ENCODE peak calls at places on chromosomes 4 and X, in nine cellular contexts. One of them, this sample, is unnamed.

GRCh38 chr4:157521916-157522315 is 301.4 kb downstream of the GRIA2 start:
- DNase-seq in B cell: no peak
- DNase-seq in ascending aorta: no peak
- DNase-seq in fibroblast of lung: no peak
- DNase-seq in CD8-positive, alpha-beta T cell: no peak
- DNase-seq in mammary epithelial cell: peak; percentile 1
- DNase-seq in mucosa of descending colon: no peak
- DNase-seq in transverse colon: no peak
- DNase-seq in AG04449: no peak
- DNase-seq in this sample: no peak

GRCh38 chrX:16144420-16144819 is 21.1 kb downstream of the GRPR start:
- DNase-seq in transverse colon: no peak
- DNase-seq in ascending aorta: no peak
- DNase-seq in mucosa of descending colon: no peak
- DNase-seq in AG04449: no peak
- DNase-seq in CD8-positive, alpha-beta T cell: no peak
- DNase-seq in mammary epithelial cell: no peak
- DNase-seq in fibroblast of lung: no peak
- DNase-seq in B cell: no peak
- DNase-seq in this sample: no peak

GRCh38 chr4:76426272-76426671 is 5.3 kb upstream of the CCDC158 start:
- DNase-seq in mammary epithelial cell: peak; percentile 20
- DNase-seq in AG04449: no peak
- DNase-seq in fibroblast of lung: no peak
- DNase-seq in transverse colon: no peak
- DNase-seq in mucosa of descending colon: no peak
- DNase-seq in B cell: no peak
- DNase-seq in ascending aorta: no peak
- DNase-seq in CD8-positive, alpha-beta T cell: no peak
- DNase-seq in this sample: no peak

GRCh38 chr4:182683666-182684065 is 233.5 kb downstream of the DCTD start:
- DNase-seq in fibroblast of lung: no peak
- DNase-seq in mucosa of descending colon: no peak
- DNase-seq in transverse colon: no peak
- DNase-seq in CD8-positive, alpha-beta T cell: no peak
- DNase-seq in AG04449: no peak
- DNase-seq in ascending aorta: no peak
- DNase-seq in B cell: no peak
- DNase-seq in mammary epithelial cell: no peak
- DNase-seq in this sample: no peak

GRCh38 chr4:79585834-79586233 is 177.8 kb upstream of the GK2 start:
- DNase-seq in AG04449: no peak
- DNase-seq in CD8-positive, alpha-beta T cell: no peak
- DNase-seq in B cell: no peak
- DNase-seq in mammary epithelial cell: no peak
- DNase-seq in ascending aorta: no peak
- DNase-seq in mucosa of descending colon: no peak
- DNase-seq in transverse colon: no peak
- DNase-seq in fibroblast of lung: no peak
- DNase-seq in this sample: no peak

GRCh38 chrX:69605521-69605920 is 10.4 kb upstream of the EDA start:
- DNase-seq in transverse colon: no peak
- DNase-seq in ascending aorta: no peak
- DNase-seq in mammary epithelial cell: no peak
- DNase-seq in B cell: no peak
- DNase-seq in AG04449: no peak
- DNase-seq in mucosa of descending colon: no peak
- DNase-seq in fibroblast of lung: no peak
- DNase-seq in CD8-positive, alpha-beta T cell: no peak
- DNase-seq in this sample: no peak

GRCh38 chr4:71692198-71692597 is 91.7 kb downstream of the GC start:
- DNase-seq in transverse colon: no peak
- DNase-seq in CD8-positive, alpha-beta T cell: no peak
- DNase-seq in AG04449: no peak
- DNase-seq in fibroblast of lung: no peak
- DNase-seq in mammary epithelial cell: no peak
- DNase-seq in ascending aorta: no peak
- DNase-seq in B cell: no peak
- DNase-seq in mucosa of descending colon: no peak
- DNase-seq in this sample: no peak

GRCh38 chr4:153792007-153792892 is 3.4 kb upstream of the SFRP2 start:
- DNase-seq in mucosa of descending colon: peak; percentile 66
- DNase-seq in fibroblast of lung: peak; percentile 47
- DNase-seq in transverse colon: peak; percentile 49
- DNase-seq in AG04449: no peak
- DNase-seq in mammary epithelial cell: peak; percentile 67
- DNase-seq in ascending aorta: no peak
- DNase-seq in B cell: no peak
- DNase-seq in CD8-positive, alpha-beta T cell: no peak
- DNase-seq in this sample: peak; percentile 62

GRCh38 chrX:41066391-41066790 is 18.9 kb upstream of the USP9X start:
- DNase-seq in mammary epithelial cell: peak; percentile 70
- DNase-seq in fibroblast of lung: no peak
- DNase-seq in CD8-positive, alpha-beta T cell: no peak
- DNase-seq in B cell: no peak
- DNase-seq in transverse colon: no peak
- DNase-seq in AG04449: no peak
- DNase-seq in ascending aorta: no peak
- DNase-seq in mucosa of descending colon: no peak
- DNase-seq in this sample: no peak

GRCh38 chr4:167897116-167897515 is 195.2 kb upstream of the ANXA10 start:
- DNase-seq in transverse colon: no peak
- DNase-seq in CD8-positive, alpha-beta T cell: no peak
- DNase-seq in mammary epithelial cell: peak; percentile 95
- DNase-seq in ascending aorta: no peak
- DNase-seq in mucosa of descending colon: no peak
- DNase-seq in B cell: no peak
- DNase-seq in AG04449: no peak
- DNase-seq in fibroblast of lung: peak; percentile 72
- DNase-seq in this sample: no peak

GRCh38 chr4:100008048-100008447 is 58.0 kb upstream of the H2AZ1 start:
- DNase-seq in CD8-positive, alpha-beta T cell: no peak
- DNase-seq in fibroblast of lung: peak; percentile 15
- DNase-seq in mucosa of descending colon: no peak
- DNase-seq in B cell: no peak
- DNase-seq in AG04449: peak; percentile 62
- DNase-seq in mammary epithelial cell: peak; percentile 56
- DNase-seq in ascending aorta: no peak
- DNase-seq in transverse colon: no peak
- DNase-seq in this sample: no peak

GRCh38 chr4:40990202-40990898 is 224.0 kb downstream of the APBB2 start:
- DNase-seq in mammary epithelial cell: peak; percentile 92
- DNase-seq in CD8-positive, alpha-beta T cell: no peak
- DNase-seq in AG04449: peak; percentile 95
- DNase-seq in mucosa of descending colon: no peak
- DNase-seq in transverse colon: no peak
- DNase-seq in ascending aorta: no peak
- DNase-seq in fibroblast of lung: peak; percentile 97
- DNase-seq in B cell: no peak
- DNase-seq in this sample: no peak

GRCh38 chr4:131367441-131367840 is 1781.7 kb upstream of the PCDH10 start:
- DNase-seq in B cell: no peak
- DNase-seq in mucosa of descending colon: no peak
- DNase-seq in fibroblast of lung: no peak
- DNase-seq in transverse colon: no peak
- DNase-seq in ascending aorta: no peak
- DNase-seq in CD8-positive, alpha-beta T cell: no peak
- DNase-seq in AG04449: no peak
- DNase-seq in mammary epithelial cell: no peak
- DNase-seq in this sample: no peak

GRCh38 chr4:79049840-79050520 is 110.7 kb upstream of the PAQR3 start:
- DNase-seq in transverse colon: peak; percentile 33
- DNase-seq in AG04449: no peak
- DNase-seq in ascending aorta: no peak
- DNase-seq in mammary epithelial cell: no peak
- DNase-seq in fibroblast of lung: no peak
- DNase-seq in CD8-positive, alpha-beta T cell: no peak
- DNase-seq in mucosa of descending colon: peak; percentile 31
- DNase-seq in B cell: no peak
- DNase-seq in this sample: peak; percentile 14

GRCh38 chr4:12924728-12925320 is 559.3 kb downstream of the RAB28 start:
- DNase-seq in fibroblast of lung: no peak
- DNase-seq in ascending aorta: no peak
- DNase-seq in mammary epithelial cell: no peak
- DNase-seq in CD8-positive, alpha-beta T cell: no peak
- DNase-seq in B cell: no peak
- DNase-seq in transverse colon: no peak
- DNase-seq in mucosa of descending colon: no peak
- DNase-seq in AG04449: no peak
- DNase-seq in this sample: no peak

GRCh38 chrX:153245288-153245731 is 66.2 kb downstream of the MAGEA1 start:
- DNase-seq in mammary epithelial cell: no peak
- DNase-seq in fibroblast of lung: peak; percentile 22
- DNase-seq in B cell: no peak
- DNase-seq in transverse colon: no peak
- DNase-seq in CD8-positive, alpha-beta T cell: no peak
- DNase-seq in ascending aorta: no peak
- DNase-seq in AG04449: no peak
- DNase-seq in mucosa of descending colon: no peak
- DNase-seq in this sample: no peak

GRCh38 chr4:13284932-13285331 is 199.2 kb downstream of the RAB28 start:
- DNase-seq in mammary epithelial cell: no peak
- DNase-seq in mucosa of descending colon: no peak
- DNase-seq in CD8-positive, alpha-beta T cell: no peak
- DNase-seq in fibroblast of lung: no peak
- DNase-seq in B cell: no peak
- DNase-seq in ascending aorta: no peak
- DNase-seq in transverse colon: no peak
- DNase-seq in AG04449: no peak
- DNase-seq in this sample: no peak

GRCh38 chr4:56633486-56633885 is 47.6 kb downstream of the HOPX start:
- DNase-seq in transverse colon: no peak
- DNase-seq in fibroblast of lung: no peak
- DNase-seq in ascending aorta: no peak
- DNase-seq in mammary epithelial cell: no peak
- DNase-seq in B cell: no peak
- DNase-seq in AG04449: no peak
- DNase-seq in CD8-positive, alpha-beta T cell: no peak
- DNase-seq in mucosa of descending colon: no peak
- DNase-seq in this sample: no peak

GRCh38 chr4:184383497-184384055 is 90.8 kb downstream of the IRF2 start:
- DNase-seq in transverse colon: peak; percentile 32
- DNase-seq in B cell: no peak
- DNase-seq in mammary epithelial cell: peak; percentile 97
- DNase-seq in ascending aorta: no peak
- DNase-seq in fibroblast of lung: peak; percentile 97
- DNase-seq in AG04449: peak; percentile 92
- DNase-seq in CD8-positive, alpha-beta T cell: no peak
- DNase-seq in mucosa of descending colon: no peak
- DNase-seq in this sample: no peak

GRCh38 chrX:18173494-18174180 is 47.0 kb downstream of the BEND2 start:
- DNase-seq in B cell: no peak
- DNase-seq in ascending aorta: no peak
- DNase-seq in mammary epithelial cell: no peak
- DNase-seq in CD8-positive, alpha-beta T cell: no peak
- DNase-seq in fibroblast of lung: no peak
- DNase-seq in mucosa of descending colon: no peak
- DNase-seq in transverse colon: no peak
- DNase-seq in AG04449: no peak
- DNase-seq in this sample: no peak

GRCh38 chr4:147877308-147877771 is 145.5 kb downstream of the ARHGAP10 start:
- DNase-seq in mammary epithelial cell: no peak
- DNase-seq in transverse colon: no peak
- DNase-seq in CD8-positive, alpha-beta T cell: no peak
- DNase-seq in AG04449: no peak
- DNase-seq in fibroblast of lung: no peak
- DNase-seq in mucosa of descending colon: no peak
- DNase-seq in B cell: no peak
- DNase-seq in ascending aorta: no peak
- DNase-seq in this sample: no peak

GRCh38 chr4:89625599-89626293 is 211.2 kb downstream of the SNCA start:
- DNase-seq in CD8-positive, alpha-beta T cell: no peak
- DNase-seq in mucosa of descending colon: no peak
- DNase-seq in ascending aorta: no peak
- DNase-seq in B cell: no peak
- DNase-seq in AG04449: no peak
- DNase-seq in fibroblast of lung: no peak
- DNase-seq in mammary epithelial cell: no peak
- DNase-seq in transverse colon: no peak
- DNase-seq in this sample: no peak

GRCh38 chr4:1376841-1377605 is 29.2 kb downstream of the NKX1-1 start:
- DNase-seq in ascending aorta: no peak
- DNase-seq in B cell: no peak
- DNase-seq in CD8-positive, alpha-beta T cell: no peak
- DNase-seq in fibroblast of lung: no peak
- DNase-seq in AG04449: no peak
- DNase-seq in mammary epithelial cell: no peak
- DNase-seq in transverse colon: no peak
- DNase-seq in mucosa of descending colon: no peak
- DNase-seq in this sample: no peak
- TF ChIP-seq CTCF in ascending aorta: no peak
- TF ChIP-seq CTCF in B cell: no peak
- TF ChIP-seq CTCF in CD8-positive, alpha-beta T cell: no peak
- TF ChIP-seq CTCF in fibroblast of lung: no peak
- TF ChIP-seq CTCF in AG04449: no peak
- TF ChIP-seq CTCF in mammary epithelial cell: no peak
- TF ChIP-seq CTCF in transverse colon: no peak
- TF ChIP-seq CTCF in mucosa of descending colon: no peak
- TF ChIP-seq CTCF in this sample: no peak

DNA sequence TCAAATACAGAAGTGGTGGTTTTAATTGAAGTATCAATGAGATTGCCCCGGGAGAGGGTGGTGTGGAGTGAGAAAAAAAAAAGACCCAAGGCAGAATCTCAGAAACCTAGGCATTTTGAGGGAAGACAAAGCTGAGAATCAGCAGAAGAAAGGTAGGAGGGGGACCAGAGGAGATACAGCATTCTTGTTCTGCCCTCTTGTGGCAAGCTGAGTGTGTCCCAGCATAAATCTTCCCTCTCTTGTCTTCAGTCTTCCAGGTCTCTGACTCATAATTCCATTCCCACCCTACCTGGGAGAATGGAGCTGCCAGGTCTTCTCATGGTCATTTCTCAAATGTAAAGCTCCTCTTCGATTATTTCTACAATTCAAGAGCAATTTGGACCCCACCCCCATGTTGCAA is 32.7 kb upstream of the MAGED1 start:
- DNase-seq in fibroblast of lung: peak; percentile 45
- DNase-seq in AG04449: no peak
- DNase-seq in CD8-positive, alpha-beta T cell: no peak
- DNase-seq in ascending aorta: no peak
- DNase-seq in mucosa of descending colon: peak; percentile 27
- DNase-seq in transverse colon: peak; percentile 14
- DNase-seq in B cell: no peak
- DNase-seq in mammary epithelial cell: peak; percentile 38
- DNase-seq in this sample: no peak
- TF ChIP-seq CTCF in fibroblast of lung: peak; percentile 12
- TF ChIP-seq CTCF in AG04449: peak; percentile 32
- TF ChIP-seq CTCF in CD8-positive, alpha-beta T cell: peak; percentile 25
- TF ChIP-seq CTCF in ascending aorta: no peak
- TF ChIP-seq CTCF in mucosa of descending colon: no peak
- TF ChIP-seq CTCF in transverse colon: peak; percentile 18
- TF ChIP-seq CTCF in B cell: no peak
- TF ChIP-seq CTCF in mammary epithelial cell: peak; percentile 59
- TF ChIP-seq CTCF in this sample: peak; percentile 57

GRCh38 chr4:163666335-163666888 is 171.9 kb downstream of the TMA16 start:
- DNase-seq in mammary epithelial cell: no peak
- DNase-seq in CD8-positive, alpha-beta T cell: no peak
- DNase-seq in ascending aorta: no peak
- DNase-seq in transverse colon: no peak
- DNase-seq in fibroblast of lung: no peak
- DNase-seq in mucosa of descending colon: no peak
- DNase-seq in AG04449: no peak
- DNase-seq in B cell: no peak
- DNase-seq in this sample: no peak
- TF ChIP-seq CTCF in mammary epithelial cell: no peak
- TF ChIP-seq CTCF in CD8-positive, alpha-beta T cell: no peak
- TF ChIP-seq CTCF in ascending aorta: no peak
- TF ChIP-seq CTCF in transverse colon: no peak
- TF ChIP-seq CTCF in fibroblast of lung: no peak
- TF ChIP-seq CTCF in mucosa of descending colon: no peak
- TF ChIP-seq CTCF in AG04449: no peak
- TF ChIP-seq CTCF in B cell: no peak
- TF ChIP-seq CTCF in this sample: no peak

GRCh38 chrX:51894697-51895336 is 1.4 kb downstream of the MAGED1 start:
- DNase-seq in CD8-positive, alpha-beta T cell: no peak
- DNase-seq in mammary epithelial cell: no peak
- DNase-seq in B cell: peak; percentile 57
- DNase-seq in AG04449: no peak
- DNase-seq in transverse colon: peak; percentile 27
- DNase-seq in mucosa of descending colon: peak; percentile 16
- DNase-seq in fibroblast of lung: peak; percentile 36
- DNase-seq in ascending aorta: no peak
- DNase-seq in this sample: no peak
- TF ChIP-seq CTCF in CD8-positive, alpha-beta T cell: no peak
- TF ChIP-seq CTCF in mammary epithelial cell: no peak
- TF ChIP-seq CTCF in B cell: peak; percentile 10
- TF ChIP-seq CTCF in AG04449: peak; percentile 23
- TF ChIP-seq CTCF in transverse colon: no peak
- TF ChIP-seq CTCF in mucosa of descending colon: no peak
- TF ChIP-seq CTCF in fibroblast of lung: no peak
- TF ChIP-seq CTCF in ascending aorta: no peak
- TF ChIP-seq CTCF in this sample: no peak

This sample was measured in D721Med.